ENCODE peak calls at places on chromosome 3, in five cellular contexts. F is MM.1S, L is HFF-Myc, U is HEK293T, T is osteoblast. M is an unnamed sample.

GRCh38 chr3:38039899-38040261 is 872 bp downstream of the DLEC1 start:
- DNase-seq in F (peak; percentile 61), L (no peak), U (no peak), T (peak; percentile 88), M (peak; percentile 46)

GRCh38 chr3:128784228-128784627 is 58.2 kb downstream of the RAB7A start:
- DNase-seq in F (no peak), L (no peak), U (peak; percentile 77), T (no peak), M (peak; percentile 9)

GRCh38 chr3:99711361-99711760 is 73.0 kb downstream of the COL8A1 start:
- DNase-seq in F (peak; percentile 3), L (no peak), U (no peak), T (no peak), M (no peak)

GRCh38 chr3:172181936-172182708 is 142.7 kb downstream of the FNDC3B start:
- DNase-seq in F (no peak), L (no peak), U (no peak), T (no peak), M (no peak)

GRCh38 chr3:138945646-138946553 is 1.0 kb downstream of the FOXL2 start:
- DNase-seq in F (no peak), L (no peak), U (no peak), T (no peak), M (no peak)

GRCh38 chr3:14719006-14719405 is 44.1 kb downstream of the C3orf20 start:
- DNase-seq in F (no peak), L (no peak), U (no peak), T (no peak), M (no peak)

GRCh38 chr3:181417748-181418147 is 294.0 kb upstream of the SOX2 start:
- DNase-seq in F (no peak), L (no peak), U (no peak), T (no peak), M (no peak)

GRCh38 chr3:110533089-110533488 is 538.5 kb upstream of the NECTIN3 start:
- DNase-seq in F (no peak), L (no peak), U (no peak), T (no peak), M (no peak)

GRCh38 chr3:161096771-161097367 is 8.3 kb downstream of the B3GALNT1 start:
- DNase-seq in F (peak; percentile 22), L (no peak), U (no peak), T (no peak), M (no peak)

GRCh38 chr3:111619833-111620232 is 24.7 kb upstream of the ZBED2 start:
- DNase-seq in F (no peak), L (no peak), U (no peak), T (no peak), M (no peak)

GRCh38 chr3:105365536-105366301 is 990 bp upstream of the ALCAM start:
- DNase-seq in F (no peak), L (no peak), U (peak; percentile 10), T (peak; percentile 64), M (no peak)

M was measured in effector memory CD8-positive, alpha-beta T cell.